ENCODE peak calls at places on chromosomes 12 and 14, in five cellular contexts. K, I, H, R and T are unnamed samples.

GRCh38 chr12:41277019-41277770 is 89.1 kb downstream of the PDZRN4 start:
- DNase-seq in R (peak), I (peak), K (peak), H (peak), T (peak)

GRCh38 chr12:94707892-94708291 is 57.5 kb upstream of the TMCC3 start:
- DNase-seq in H (peak), I (peak), R (peak), K (no peak), T (peak)

GRCh38 chr14:56874375-56874774 is 64.1 kb upstream of the OTX2 start:
- DNase-seq in R (peak), I (no peak), H (no peak), K (peak), T (peak)

GRCh38 chr14:23070262-23071129 is 13.2 kb upstream of the CDH24 start:
- DNase-seq in K (no peak), I (peak), H (no peak), R (no peak), T (peak)

GRCh38 chr12:25256005-25256404 is 5.3 kb upstream of the KRAS start:
- DNase-seq in K (peak), I (no peak), R (no peak), H (no peak), T (no peak)

GRCh38 chr14:21104448-21105060 is 3.7 kb downstream of the TMEM253 start:
- DNase-seq in K (no peak), I (peak), R (peak), H (peak), T (peak)

GRCh38 chr12:6962285-6963015 is 8.0 kb downstream of the PHB2 start:
- DNase-seq in R (no peak), K (no peak), H (no peak), I (no peak), T (no peak)

GRCh38 chr12:7403466-7403865 is 40.5 kb downstream of the CD163L1 start:
- DNase-seq in H (no peak), K (peak), R (no peak), I (peak), T (peak)

GRCh38 chr12:121413917-121414316 is 14.0 kb downstream of the RNF34 start:
- DNase-seq in R (no peak), H (no peak), I (no peak), K (no peak), T (no peak)

GRCh38 chr14:49919825-49920224 is 26.9 kb downstream of the ARF6 start:
- DNase-seq in H (no peak), I (peak), K (no peak), R (no peak), T (no peak)

GRCh38 chr14:105153739-105154475 is 14.7 kb downstream of the JAG2 start:
- DNase-seq in R (no peak), H (no peak), K (no peak), I (no peak), T (no peak)

GRCh38 chr14:60981626-60982455 is 796 bp downstream of the SLC38A6 start:
- DNase-seq in R (peak), K (peak), H (peak), I (peak), T (peak)

GRCh38 chr14:28765169-28765906 is 1.2 kb upstream of the FOXG1 start:
- DNase-seq in I (peak), H (no peak), R (no peak), K (no peak), T (peak)

GRCh38 chr12:90211017-90211416 is 502.4 kb upstream of the ATP2B1 start:
- DNase-seq in K (no peak), H (peak), R (no peak), I (peak), T (peak)

GRCh38 chr12:63915105-63915830 is 70.8 kb downstream of the SRGAP1 start:
- DNase-seq in K (no peak), H (peak), R (no peak), I (peak), T (peak)

GRCh38 chr14:63726499-63726898 is 1.4 kb downstream of the SGPP1 start:
- DNase-seq in K (peak), R (no peak), H (no peak), I (peak), T (peak)

GRCh38 chr12:29756741-29757390 is 26.9 kb downstream of the TMTC1 start:
- DNase-seq in H (no peak), K (no peak), I (peak), R (no peak), T (peak)

GRCh38 chr12:41950455-41950854 is 194.2 kb downstream of the GXYLT1 start:
- DNase-seq in H (no peak), R (no peak), K (no peak), I (no peak), T (no peak)

GRCh38 chr12:97552410-97553050 is 89.9 kb downstream of the RMST start:
- DNase-seq in K (no peak), I (no peak), R (no peak), H (no peak), T (no peak)

GRCh38 chr14:50792058-50792477 is 38.9 kb downstream of the NIN start:
- DNase-seq in H (peak), R (no peak), K (no peak), I (no peak), T (no peak)

GRCh38 chr12:130875193-130875592 is 3.3 kb downstream of the RAN start:
- DNase-seq in H (no peak), I (no peak), K (no peak), R (no peak), T (no peak)

GRCh38 chr14:55194656-55195355 is 3.4 kb upstream of the DLGAP5 start:
- DNase-seq in R (no peak), I (no peak), K (no peak), H (no peak), T (no peak)

GRCh38 chr14:101202627-101203404 is 299.3 kb upstream of the RTL1 start:
- DNase-seq in R (no peak), I (no peak), H (no peak), K (no peak), T (no peak)

GRCh38 chr12:57135939-57136338 is 7.7 kb downstream of the LRP1 start:
- DNase-seq in K (no peak), I (peak), R (peak), H (peak), T (peak)

GRCh38 chr12:117331691-117332090 is 29.7 kb downstream of the NOS1 start:
- DNase-seq in R (no peak), H (no peak), I (no peak), K (peak), T (no peak)

GRCh38 chr12:76711241-76711640 is 52.7 kb upstream of the ZDHHC17 start:
- DNase-seq in I (peak), K (no peak), R (no peak), H (no peak), T (peak)

DNA sequence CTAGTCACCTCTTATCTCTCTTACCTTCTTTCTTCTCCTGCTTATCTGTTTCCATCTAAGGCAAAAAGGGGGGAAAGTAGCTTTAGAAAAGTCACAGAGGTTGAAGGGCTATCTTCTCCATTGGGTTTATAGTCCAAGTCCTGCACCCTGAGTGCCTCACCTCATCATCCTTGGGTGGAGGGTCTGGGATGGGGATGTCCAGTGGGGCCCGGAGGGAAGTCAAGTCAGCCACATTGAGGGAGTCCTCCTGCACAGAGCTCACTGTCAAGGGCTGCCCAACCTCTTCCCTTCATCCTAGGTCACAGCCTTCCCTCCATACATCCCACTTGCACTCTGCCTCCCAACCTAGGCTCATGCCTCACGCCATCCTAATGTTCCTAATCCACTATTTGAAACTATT is 1.2 kb downstream of the PSME2 start:
- DNase-seq in H (no peak), R (no peak), K (no peak), I (no peak), T (no peak)
- H3K4me3 ChIP-seq in H (no peak), R (no peak), K (peak), I (peak), T (peak)

GRCh38 chr12:79932393-79932792 is 2.5 kb downstream of the PPP1R12A start:
- DNase-seq in R (no peak), K (no peak), H (no peak), I (no peak), T (no peak)
- H3K4me3 ChIP-seq in R (peak), K (peak), H (peak), I (peak), T (peak)

GRCh38 chr12:70260610-70261009 is 17.4 kb downstream of the CNOT2 start:
- DNase-seq in I (no peak), K (no peak), R (no peak), H (no peak), T (no peak)

GRCh38 chr12:70268972-70269371 is 25.7 kb downstream of the CNOT2 start:
- DNase-seq in R (no peak), I (no peak), H (no peak), K (no peak), T (no peak)

GRCh38 chr12:70264067-70264867 is 21.0 kb downstream of the CNOT2 start:
- DNase-seq in H (no peak), R (no peak), K (no peak), I (no peak), T (no peak)

GRCh38 chr12:70267550-70267949 is 24.3 kb downstream of the CNOT2 start:
- DNase-seq in K (no peak), H (peak), R (no peak), I (peak), T (peak)

DNA sequence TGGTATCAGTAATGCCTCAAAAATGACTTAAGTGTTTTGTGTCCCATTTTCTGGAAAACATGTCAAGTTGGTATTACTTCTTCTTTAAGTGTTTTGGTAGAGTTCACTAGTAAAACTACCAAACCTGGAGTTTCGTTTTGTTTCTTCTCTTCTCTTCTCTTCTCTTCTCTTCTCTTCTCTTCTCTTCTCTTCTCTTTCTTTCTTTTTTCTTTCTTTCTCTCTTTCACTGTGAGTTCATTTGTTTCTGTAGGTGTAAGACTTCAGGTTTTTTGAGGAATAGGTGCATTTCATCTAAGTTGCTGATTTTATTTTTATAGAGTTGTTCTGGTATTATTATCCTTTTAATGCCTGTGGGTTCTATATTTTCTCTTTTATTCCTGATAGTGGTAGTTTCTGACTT is 21.9 kb downstream of the CNOT2 start:
- DNase-seq in K (no peak), R (no peak), H (no peak), I (no peak), T (no peak)
- H3K4me3 ChIP-seq in K (no peak), R (no peak), H (no peak), I (no peak), T (no peak)

GRCh38 chr14:39264057-39264456 is 30.3 kb downstream of the MIA2 start:
- DNase-seq in H (no peak), K (no peak), I (no peak), R (no peak), T (no peak)

GRCh38 chr14:39264558-39264957 is 30.8 kb downstream of the MIA2 start:
- DNase-seq in H (peak), I (no peak), R (no peak), K (no peak), T (no peak)

GRCh38 chr14:39266589-39266870 is 32.8 kb downstream of the MIA2 start:
- DNase-seq in H (no peak), I (no peak), K (peak), R (peak), T (peak)

GRCh38 chr14:39265741-39266588 is 32.2 kb downstream of the MIA2 start:
- DNase-seq in H (peak), K (no peak), I (no peak), R (no peak), T (peak)

GRCh38 chr14:39265032-39265431 is 31.3 kb downstream of the MIA2 start:
- DNase-seq in I (peak), K (no peak), H (peak), R (no peak), T (peak)
- H3K4me3 ChIP-seq in I (no peak), K (no peak), H (peak), R (peak), T (peak)

GRCh38 chr12:112000806-112001205 is 12.2 kb downstream of the TMEM116 start:
- DNase-seq in H (no peak), I (no peak), R (no peak), K (no peak), T (no peak)

GRCh38 chr12:112005419-112006395 is 7.3 kb downstream of the TMEM116 start:
- DNase-seq in I (peak), K (no peak), H (no peak), R (no peak), T (peak)

GRCh38 chr12:111998015-111998414 is 14.9 kb downstream of the TMEM116 start:
- DNase-seq in H (no peak), I (no peak), K (no peak), R (no peak), T (no peak)

GRCh38 chr12:112004041-112004440 is 8.9 kb downstream of the TMEM116 start:
- DNase-seq in R (no peak), I (no peak), K (no peak), H (no peak), T (no peak)

GRCh38 chr12:112001555-112001954 is 11.4 kb downstream of the TMEM116 start:
- DNase-seq in H (peak), K (no peak), R (no peak), I (no peak), T (peak)
- H3K4me3 ChIP-seq in H (no peak), K (no peak), R (no peak), I (no peak), T (no peak)